ENCODE peak calls at places on chromosomes 1 and 21, in seven cellular contexts. One of them, this sample, is unnamed. For H3K4me1, the result is how much of the 10 kb centered on the place peaks cover.

GRCh38 chr21:38491536-38491935 is 6.7 kb downstream of the ERG start:
- DNase-seq in naive thymus-derived CD4-positive, alpha-beta T cell: no peak
- DNase-seq in aorta: no peak
- DNase-seq in uterus: no peak
- DNase-seq in lung: no peak
- DNase-seq in heart left ventricle: no peak
- DNase-seq in iPS DF 6.9: no peak
- DNase-seq in this sample: no peak

GRCh38 chr1:200053639-200054038 is 26.1 kb downstream of the NR5A2 start:
- DNase-seq in naive thymus-derived CD4-positive, alpha-beta T cell: no peak
- DNase-seq in aorta: no peak
- DNase-seq in uterus: no peak
- DNase-seq in lung: no peak
- DNase-seq in heart left ventricle: no peak
- DNase-seq in iPS DF 6.9: no peak
- DNase-seq in this sample: no peak

GRCh38 chr1:43530483-43531452 is at the start of gene PTPRF:
- DNase-seq in naive thymus-derived CD4-positive, alpha-beta T cell: no peak
- DNase-seq in aorta: peak
- DNase-seq in uterus: peak
- DNase-seq in lung: no peak
- DNase-seq in heart left ventricle: no peak
- DNase-seq in iPS DF 6.9: no peak
- DNase-seq in this sample: no peak

GRCh38 chr1:228548788-228549187 is 61.6 kb downstream of the RNF187 start:
- DNase-seq in naive thymus-derived CD4-positive, alpha-beta T cell: no peak
- DNase-seq in aorta: no peak
- DNase-seq in uterus: no peak
- DNase-seq in lung: no peak
- DNase-seq in heart left ventricle: no peak
- DNase-seq in iPS DF 6.9: no peak
- DNase-seq in this sample: no peak

GRCh38 chr1:56477164-56478111 is 101.9 kb downstream of the PLPP3 start:
- DNase-seq in naive thymus-derived CD4-positive, alpha-beta T cell: no peak
- DNase-seq in aorta: peak
- DNase-seq in uterus: peak
- DNase-seq in lung: peak
- DNase-seq in heart left ventricle: peak
- DNase-seq in iPS DF 6.9: no peak
- DNase-seq in this sample: no peak

GRCh38 chr1:223739366-223740057 is 27.2 kb downstream of the CAPN2 start:
- DNase-seq in naive thymus-derived CD4-positive, alpha-beta T cell: no peak
- DNase-seq in aorta: no peak
- DNase-seq in uterus: no peak
- DNase-seq in lung: no peak
- DNase-seq in heart left ventricle: no peak
- DNase-seq in iPS DF 6.9: no peak
- DNase-seq in this sample: no peak

GRCh38 chr1:23215751-23216449 is 1.4 kb downstream of the HTR1D start:
- DNase-seq in naive thymus-derived CD4-positive, alpha-beta T cell: no peak
- DNase-seq in aorta: no peak
- DNase-seq in uterus: no peak
- DNase-seq in lung: no peak
- DNase-seq in heart left ventricle: no peak
- DNase-seq in iPS DF 6.9: no peak
- DNase-seq in this sample: no peak

GRCh38 chr1:206714331-206715058 is 29.8 kb downstream of the MAPKAPK2 start:
- DNase-seq in naive thymus-derived CD4-positive, alpha-beta T cell: no peak
- DNase-seq in aorta: no peak
- DNase-seq in uterus: no peak
- DNase-seq in lung: no peak
- DNase-seq in heart left ventricle: peak
- DNase-seq in iPS DF 6.9: no peak
- DNase-seq in this sample: no peak

GRCh38 chr1:107326823-107327445 is 186.1 kb downstream of the NTNG1 start:
- DNase-seq in naive thymus-derived CD4-positive, alpha-beta T cell: no peak
- DNase-seq in aorta: no peak
- DNase-seq in uterus: no peak
- DNase-seq in lung: no peak
- DNase-seq in heart left ventricle: no peak
- DNase-seq in iPS DF 6.9: no peak
- DNase-seq in this sample: no peak

GRCh38 chr1:205515781-205516253 is 11.3 kb downstream of the CDK18 start:
- DNase-seq in naive thymus-derived CD4-positive, alpha-beta T cell: no peak
- DNase-seq in aorta: no peak
- DNase-seq in uterus: peak
- DNase-seq in lung: no peak
- DNase-seq in heart left ventricle: peak
- DNase-seq in iPS DF 6.9: no peak
- DNase-seq in this sample: no peak

GRCh38 chr1:236394905-236395779 is 1.1 kb downstream of the EDARADD start:
- DNase-seq in naive thymus-derived CD4-positive, alpha-beta T cell: no peak
- DNase-seq in aorta: no peak
- DNase-seq in uterus: peak
- DNase-seq in lung: no peak
- DNase-seq in heart left ventricle: peak
- DNase-seq in iPS DF 6.9: no peak
- DNase-seq in this sample: no peak

GRCh38 chr1:228373681-228374571 is 32.7 kb downstream of the TRIM11 start:
- DNase-seq in naive thymus-derived CD4-positive, alpha-beta T cell: no peak
- DNase-seq in aorta: peak
- DNase-seq in uterus: peak
- DNase-seq in lung: no peak
- DNase-seq in heart left ventricle: peak
- DNase-seq in iPS DF 6.9: no peak
- DNase-seq in this sample: no peak

GRCh38 chr1:41957568-41957967 is 38.8 kb upstream of the HIVEP3 start:
- DNase-seq in naive thymus-derived CD4-positive, alpha-beta T cell: no peak
- DNase-seq in aorta: no peak
- DNase-seq in uterus: no peak
- DNase-seq in lung: no peak
- DNase-seq in heart left ventricle: peak
- DNase-seq in iPS DF 6.9: no peak
- DNase-seq in this sample: no peak

GRCh38 chr1:94727846-94728715 is 92.1 kb upstream of the SLC44A3 start:
- DNase-seq in naive thymus-derived CD4-positive, alpha-beta T cell: no peak
- DNase-seq in aorta: peak
- DNase-seq in uterus: no peak
- DNase-seq in lung: no peak
- DNase-seq in heart left ventricle: peak
- DNase-seq in iPS DF 6.9: no peak
- DNase-seq in this sample: no peak

GRCh38 chr1:77513839-77514763 is 168.4 kb downstream of the ZZZ3 start:
- DNase-seq in naive thymus-derived CD4-positive, alpha-beta T cell: no peak
- DNase-seq in aorta: no peak
- DNase-seq in uterus: peak
- DNase-seq in lung: no peak
- DNase-seq in heart left ventricle: no peak
- DNase-seq in iPS DF 6.9: no peak
- DNase-seq in this sample: no peak

GRCh38 chr1:11967028-11967547 is 13.2 kb upstream of the MFN2 start:
- DNase-seq in naive thymus-derived CD4-positive, alpha-beta T cell: no peak
- DNase-seq in aorta: no peak
- DNase-seq in uterus: peak
- DNase-seq in lung: no peak
- DNase-seq in heart left ventricle: no peak
- DNase-seq in iPS DF 6.9: peak
- DNase-seq in this sample: peak

GRCh38 chr1:214552174-214552608 is 789 bp upstream of the PTPN14 start:
- DNase-seq in naive thymus-derived CD4-positive, alpha-beta T cell: no peak
- DNase-seq in aorta: peak
- DNase-seq in uterus: peak
- DNase-seq in lung: peak
- DNase-seq in heart left ventricle: peak
- DNase-seq in iPS DF 6.9: peak
- DNase-seq in this sample: no peak

GRCh38 chr1:244002721-244003120 is 48.4 kb upstream of the ZBTB18 start:
- DNase-seq in naive thymus-derived CD4-positive, alpha-beta T cell: no peak
- DNase-seq in aorta: no peak
- DNase-seq in uterus: no peak
- DNase-seq in lung: no peak
- DNase-seq in heart left ventricle: no peak
- DNase-seq in iPS DF 6.9: no peak
- DNase-seq in this sample: no peak

GRCh38 chr21:45982758-45983731 is 1.5 kb downstream of the COL6A1 start:
- DNase-seq in naive thymus-derived CD4-positive, alpha-beta T cell: no peak
- DNase-seq in aorta: peak
- DNase-seq in uterus: peak
- DNase-seq in lung: no peak
- DNase-seq in heart left ventricle: peak
- DNase-seq in iPS DF 6.9: no peak
- DNase-seq in this sample: no peak

GRCh38 chr21:17519208-17519738 is 6.4 kb downstream of the CXADR start:
- DNase-seq in naive thymus-derived CD4-positive, alpha-beta T cell: no peak
- DNase-seq in aorta: no peak
- DNase-seq in uterus: no peak
- DNase-seq in lung: no peak
- DNase-seq in heart left ventricle: no peak
- DNase-seq in iPS DF 6.9: no peak
- DNase-seq in this sample: no peak

GRCh38 chr21:17512245-17513213 is at the start of gene CXADR:
- DNase-seq in naive thymus-derived CD4-positive, alpha-beta T cell: peak
- DNase-seq in aorta: no peak
- DNase-seq in uterus: peak
- DNase-seq in lung: peak
- DNase-seq in heart left ventricle: peak
- DNase-seq in iPS DF 6.9: no peak
- DNase-seq in this sample: no peak

GRCh38 chr21:17519965-17520364 is 7.1 kb downstream of the CXADR start:
- DNase-seq in naive thymus-derived CD4-positive, alpha-beta T cell: no peak
- DNase-seq in aorta: no peak
- DNase-seq in uterus: no peak
- DNase-seq in lung: no peak
- DNase-seq in heart left ventricle: no peak
- DNase-seq in iPS DF 6.9: no peak
- DNase-seq in this sample: no peak

GRCh38 chr21:17513214-17514123 is 626 bp downstream of the CXADR start:
- DNase-seq in naive thymus-derived CD4-positive, alpha-beta T cell: peak
- DNase-seq in aorta: no peak
- DNase-seq in uterus: peak
- DNase-seq in lung: peak
- DNase-seq in heart left ventricle: peak
- DNase-seq in iPS DF 6.9: no peak
- DNase-seq in this sample: no peak

GRCh38 chr21:17514124-17514481 is 1.3 kb downstream of the CXADR start:
- DNase-seq in naive thymus-derived CD4-positive, alpha-beta T cell: no peak
- DNase-seq in aorta: no peak
- DNase-seq in uterus: no peak
- DNase-seq in lung: no peak
- DNase-seq in heart left ventricle: no peak
- DNase-seq in iPS DF 6.9: no peak
- DNase-seq in this sample: no peak
- H3K4me3 ChIP-seq in naive thymus-derived CD4-positive, alpha-beta T cell: peak
- H3K4me3 ChIP-seq in aorta: no peak
- H3K4me3 ChIP-seq in uterus: peak
- H3K4me3 ChIP-seq in lung: no peak
- H3K4me3 ChIP-seq in heart left ventricle: peak
- H3K4me3 ChIP-seq in iPS DF 6.9: peak
- H3K4me3 ChIP-seq in this sample: peak

DNA sequence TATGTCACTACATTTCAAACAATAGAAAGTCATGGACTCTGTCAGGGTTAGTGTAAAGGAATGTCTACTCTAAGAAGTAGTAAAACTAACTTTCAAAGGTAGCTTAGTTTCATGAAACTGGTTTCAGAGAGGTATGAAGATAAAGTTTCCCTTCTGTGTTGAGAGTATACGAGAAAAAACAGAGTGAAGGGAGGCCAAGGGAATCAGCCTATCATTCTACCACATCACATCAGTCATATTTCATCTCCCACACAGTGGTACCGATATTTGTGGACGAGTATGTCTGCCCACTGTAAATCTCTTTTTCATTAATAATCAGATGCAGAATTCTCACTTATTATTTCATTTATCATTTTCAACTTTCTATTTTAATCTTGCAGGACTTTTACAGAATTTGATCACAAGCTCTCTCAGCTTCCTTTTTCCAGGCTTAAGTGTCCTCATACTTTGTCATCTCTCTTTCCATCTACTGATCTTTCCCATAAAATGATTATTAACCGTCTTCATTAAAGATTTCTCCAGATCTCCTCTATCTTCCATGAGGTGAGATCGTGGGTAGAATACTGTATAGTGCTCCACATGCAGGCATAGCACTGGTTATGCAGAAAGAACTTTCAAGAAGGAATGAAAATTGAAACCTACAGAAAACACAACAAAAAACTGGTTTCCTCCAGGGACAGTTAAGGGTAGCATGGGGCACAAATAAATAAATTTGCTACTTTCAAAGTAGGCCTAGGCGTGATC is 11.5 kb upstream of the IFI16 start:
- DNase-seq in naive thymus-derived CD4-positive, alpha-beta T cell: no peak
- DNase-seq in aorta: no peak
- DNase-seq in uterus: no peak
- DNase-seq in lung: no peak
- DNase-seq in heart left ventricle: no peak
- DNase-seq in iPS DF 6.9: no peak
- DNase-seq in this sample: no peak
- H3K27ac ChIP-seq in naive thymus-derived CD4-positive, alpha-beta T cell: no peak
- H3K27ac ChIP-seq in aorta: no peak
- H3K27ac ChIP-seq in uterus: peak
- H3K27ac ChIP-seq in lung: no peak
- H3K27ac ChIP-seq in heart left ventricle: no peak
- H3K27ac ChIP-seq in iPS DF 6.9: no peak
- H3K27ac ChIP-seq in this sample: no peak

GRCh38 chr1:21914880-21915640 is 22.1 kb downstream of the HSPG2 start:
- DNase-seq in naive thymus-derived CD4-positive, alpha-beta T cell: no peak
- DNase-seq in aorta: no peak
- DNase-seq in uterus: no peak
- DNase-seq in lung: no peak
- DNase-seq in heart left ventricle: peak
- DNase-seq in iPS DF 6.9: no peak
- DNase-seq in this sample: no peak

GRCh38 chr1:21912038-21912758 is 24.9 kb downstream of the HSPG2 start:
- DNase-seq in naive thymus-derived CD4-positive, alpha-beta T cell: no peak
- DNase-seq in aorta: no peak
- DNase-seq in uterus: no peak
- DNase-seq in lung: no peak
- DNase-seq in heart left ventricle: peak
- DNase-seq in iPS DF 6.9: no peak
- DNase-seq in this sample: no peak

GRCh38 chr1:21914468-21914867 is 22.6 kb downstream of the HSPG2 start:
- DNase-seq in naive thymus-derived CD4-positive, alpha-beta T cell: no peak
- DNase-seq in aorta: no peak
- DNase-seq in uterus: no peak
- DNase-seq in lung: no peak
- DNase-seq in heart left ventricle: no peak
- DNase-seq in iPS DF 6.9: no peak
- DNase-seq in this sample: no peak

GRCh38 chr1:21913258-21913657 is 23.9 kb downstream of the HSPG2 start:
- DNase-seq in naive thymus-derived CD4-positive, alpha-beta T cell: no peak
- DNase-seq in aorta: no peak
- DNase-seq in uterus: no peak
- DNase-seq in lung: no peak
- DNase-seq in heart left ventricle: peak
- DNase-seq in iPS DF 6.9: no peak
- DNase-seq in this sample: no peak

GRCh38 chr1:21913763-21914162 is 23.3 kb downstream of the HSPG2 start:
- DNase-seq in naive thymus-derived CD4-positive, alpha-beta T cell: no peak
- DNase-seq in aorta: no peak
- DNase-seq in uterus: no peak
- DNase-seq in lung: no peak
- DNase-seq in heart left ventricle: no peak
- DNase-seq in iPS DF 6.9: no peak
- DNase-seq in this sample: no peak
- H3K4me1 ChIP-seq in naive thymus-derived CD4-positive, alpha-beta T cell: under half
- H3K4me1 ChIP-seq in aorta: under half
- H3K4me1 ChIP-seq in uterus: half or more
- H3K4me1 ChIP-seq in lung: under half
- H3K4me1 ChIP-seq in heart left ventricle: half or more
- H3K4me1 ChIP-seq in iPS DF 6.9: under half
- H3K4me1 ChIP-seq in this sample: half or more

GRCh38 chr1:116806245-116806644 is 52.0 kb downstream of the CD2 start:
- DNase-seq in naive thymus-derived CD4-positive, alpha-beta T cell: no peak
- DNase-seq in aorta: no peak
- DNase-seq in uterus: no peak
- DNase-seq in lung: no peak
- DNase-seq in heart left ventricle: no peak
- DNase-seq in iPS DF 6.9: no peak
- DNase-seq in this sample: no peak
- H3K4me3 ChIP-seq in naive thymus-derived CD4-positive, alpha-beta T cell: peak
- H3K4me3 ChIP-seq in aorta: no peak
- H3K4me3 ChIP-seq in uterus: no peak
- H3K4me3 ChIP-seq in lung: no peak
- H3K4me3 ChIP-seq in heart left ventricle: no peak
- H3K4me3 ChIP-seq in iPS DF 6.9: no peak
- H3K4me3 ChIP-seq in this sample: no peak

This sample was measured in Panc1.